ENCODE peak calls at places on chromosomes 3 and 15, in four cellular contexts. E is Panc1, M is breast epithelium, X is esophagus muscularis mucosa. K is an unnamed sample.

GRCh38 chr3:28109829-28110228 is 131.6 kb upstream of the CMC1 start:
- DNase-seq in M (no peak), X (no peak), E (no peak), K (no peak)

GRCh38 chr15:30059771-30060170 is 23.0 kb upstream of the GOLGA8J start:
- DNase-seq in X (no peak), M (no peak), E (no peak), K (no peak)

GRCh38 chr15:73326157-73326556 is 42.6 kb downstream of the HCN4 start:
- DNase-seq in E (no peak), X (no peak), M (no peak), K (peak; percentile 24)

GRCh38 chr3:42575137-42575741 is 6.5 kb downstream of the SEC22C start:
- DNase-seq in E (no peak), X (no peak), M (no peak), K (no peak)

GRCh38 chr15:64148168-64148567 is 3.4 kb upstream of the SNX22 start:
- DNase-seq in X (no peak), E (no peak), M (no peak), K (no peak)

GRCh38 chr3:169496402-169496801 is 167.1 kb downstream of the MECOM start:
- DNase-seq in E (no peak), M (no peak), X (no peak), K (no peak)

GRCh38 chr3:79067734-79068133 is 700.1 kb downstream of the ROBO1 start:
- DNase-seq in E (no peak), X (no peak), M (no peak), K (no peak)

GRCh38 chr3:117547956-117548550 is 838.5 kb downstream of the TUSC7 start:
- DNase-seq in X (no peak), E (no peak), M (no peak), K (no peak)

GRCh38 chr3:15581471-15582394 is 19.6 kb downstream of the HACL1 start:
- DNase-seq in X (no peak), E (no peak), M (no peak), K (no peak)

GRCh38 chr3:51280171-51280570 is 104.9 kb upstream of the MANF start:
- DNase-seq in M (no peak), X (no peak), E (no peak), K (no peak)

GRCh38 chr3:190360228-190360627 is 27.7 kb upstream of the CLDN16 start:
- DNase-seq in M (no peak), X (no peak), E (no peak), K (no peak)

GRCh38 chr3:133117342-133117741 is 79.2 kb downstream of the TMEM108 start:
- DNase-seq in E (no peak), X (no peak), M (no peak), K (no peak)

GRCh38 chr3:69745503-69745902 is 6.2 kb downstream of the MITF start:
- DNase-seq in E (no peak), X (no peak), M (no peak), K (no peak)

GRCh38 chr15:91975241-91975978 is 121.9 kb downstream of the SLCO3A1 start:
- DNase-seq in X (no peak), M (no peak), E (no peak), K (no peak)

GRCh38 chr3:18778094-18778493 is 353.0 kb upstream of the SATB1 start:
- DNase-seq in M (no peak), X (no peak), E (no peak), K (no peak)

GRCh38 chr3:9776896-9777694 is 7.3 kb upstream of the CAMK1 start:
- DNase-seq in X (no peak), E (no peak), M (no peak), K (peak; percentile 27)

GRCh38 chr3:37456270-37456708 is 281.9 kb upstream of the LRRFIP2 start:
- DNase-seq in M (peak; percentile 29), X (peak; percentile 94), E (no peak), K (no peak)

GRCh38 chr3:49869525-49870126 is at the start of gene CAMKV:
- DNase-seq in X (no peak), E (no peak), M (no peak), K (peak; percentile 81)

GRCh38 chr15:78229431-78230406 is 4.6 kb downstream of the ACSBG1 start:
- DNase-seq in E (no peak), X (no peak), M (no peak), K (peak; percentile 65)

GRCh38 chr3:36876181-36876936 is 68.5 kb downstream of the TRANK1 start:
- DNase-seq in E (no peak), M (no peak), X (no peak), K (no peak)

GRCh38 chr3:71752911-71753715 is 542 bp upstream of the GPR27 start:
- DNase-seq in M (no peak), X (no peak), E (no peak), K (no peak)

GRCh38 chr3:71064288-71064975 is 519.1 kb downstream of the FOXP1 start:
- DNase-seq in M (peak; percentile 46), X (no peak), E (no peak), K (peak; percentile 90)

GRCh38 chr3:12227833-12228232 is 61.0 kb upstream of the PPARG start:
- DNase-seq in M (no peak), E (no peak), X (no peak), K (no peak)

GRCh38 chr15:63860161-63860954 is 26.6 kb upstream of the HERC1 start:
- DNase-seq in E (no peak), M (no peak), X (no peak), K (peak; percentile 86)

GRCh38 chr3:186826978-186827857 is 15.3 kb upstream of the ADIPOQ start:
- DNase-seq in X (no peak), M (peak; percentile 54), E (no peak), K (peak; percentile 96)

GRCh38 chr3:113214227-113214626 is 2.9 kb downstream of the BOC start:
- DNase-seq in X (peak; percentile 68), M (no peak), E (no peak), K (no peak)

GRCh38 chr3:168714609-168715240 is 619.0 kb upstream of the GOLIM4 start:
- DNase-seq in E (no peak), X (no peak), M (no peak), K (no peak)

GRCh38 chr15:38721549-38721948 is 156.9 kb upstream of the RASGRP1 start:
- DNase-seq in X (no peak), E (no peak), M (no peak), K (no peak)

GRCh38 chr15:31828594-31828993 is 201.7 kb upstream of the CHRNA7 start:
- DNase-seq in E (no peak), X (no peak), M (no peak), K (no peak)

DNA sequence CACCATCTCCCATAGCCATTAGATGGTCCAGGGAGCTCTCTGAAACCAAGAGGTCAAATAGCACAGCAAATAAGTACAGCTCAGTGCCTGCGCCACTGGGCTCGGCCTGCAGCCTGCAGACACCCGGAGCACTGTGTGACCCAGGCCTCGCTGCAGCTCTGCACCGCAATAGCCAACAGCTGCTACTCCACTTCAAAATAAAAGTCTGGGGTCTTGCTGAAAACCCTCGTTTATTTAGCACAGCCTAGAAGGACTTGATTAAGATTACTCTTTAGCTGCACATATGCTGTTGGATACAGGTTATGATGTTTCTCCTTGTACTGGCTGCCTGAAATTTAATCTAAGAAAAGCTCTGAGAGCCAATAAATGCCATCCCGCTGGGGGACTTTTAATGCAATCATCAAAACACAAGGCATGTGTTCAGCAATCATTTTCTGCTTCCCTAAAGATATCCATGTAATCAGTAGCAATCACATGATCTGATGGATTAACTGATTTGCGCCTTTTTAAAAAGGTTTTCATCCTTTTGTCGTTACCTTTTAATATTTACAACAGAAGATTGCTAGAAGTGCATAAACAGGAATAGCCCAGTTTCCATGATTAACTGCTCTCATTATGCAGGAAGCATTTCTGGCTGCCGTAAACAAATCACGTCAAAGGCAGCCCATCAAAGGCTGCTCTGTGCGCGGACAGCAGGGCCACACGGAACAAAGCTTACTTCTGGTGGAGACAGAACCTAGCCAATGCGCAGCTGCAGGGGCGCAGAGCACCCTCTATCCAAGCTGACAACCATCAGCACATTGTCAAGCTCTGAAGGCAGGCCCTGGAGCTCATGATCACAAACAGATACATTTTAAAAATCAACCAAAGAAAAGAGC is 58.8 kb downstream of the CLASP2 start:
- DNase-seq in M (peak; percentile 36), X (no peak), E (no peak), K (peak; percentile 87)
- TF ChIP-seq POLR2AphosphoS5 in M (no peak), X (peak; percentile 59), E (no peak), K (peak; percentile 66)

GRCh38 chr3:119969759-119970158 is 124.5 kb downstream of the GSK3B start:
- DNase-seq in M (no peak), E (no peak), X (no peak), K (no peak)

GRCh38 chr3:119967353-119968006 is 126.8 kb downstream of the GSK3B start:
- DNase-seq in M (no peak), X (no peak), E (no peak), K (no peak)

GRCh38 chr3:119964294-119964693 is 130.0 kb downstream of the GSK3B start:
- DNase-seq in M (no peak), E (no peak), X (no peak), K (no peak)

GRCh38 chr3:119965692-119966091 is 128.6 kb downstream of the GSK3B start:
- DNase-seq in M (no peak), E (no peak), X (no peak), K (no peak)
- TF ChIP-seq CTCF in M (no peak), E (no peak), X (no peak), K (no peak)

GRCh38 chr3:10848261-10848660 is 32.2 kb downstream of the SLC6A11 start:
- DNase-seq in E (no peak), M (no peak), X (no peak), K (no peak)
- H3K4me1 ChIP-seq in E (no peaks in the 10 kb centered on the region), M (peaks cover 3% of the 10 kb centered on the region), X (no peaks in the 10 kb centered on the region), K (no peaks in the 10 kb centered on the region)

GRCh38 chr15:45642203-45642932 is 7.5 kb downstream of the SQOR start:
- DNase-seq in E (no peak), X (no peak), M (no peak), K (no peak)
- TF ChIP-seq POLR2AphosphoS5 in E (no peak), X (no peak), M (no peak), K (no peak)

GRCh38 chr15:71124937-71125755 is 9.9 kb downstream of the THSD4 start:
- DNase-seq in E (no peak), M (no peak), X (no peak), K (no peak)

GRCh38 chr15:71129660-71130059 is 14.4 kb downstream of the THSD4 start:
- DNase-seq in X (no peak), E (no peak), M (no peak), K (no peak)

GRCh38 chr15:71128939-71129562 is 13.8 kb downstream of the THSD4 start:
- DNase-seq in E (no peak), X (no peak), M (no peak), K (no peak)

GRCh38 chr15:71127083-71127482 is 11.8 kb downstream of the THSD4 start:
- DNase-seq in E (no peak), M (no peak), X (no peak), K (no peak)

GRCh38 chr15:71125831-71126453 is 10.7 kb downstream of the THSD4 start:
- DNase-seq in M (no peak), E (no peak), X (no peak), K (no peak)
- TF ChIP-seq CTCF in M (no peak), E (peak; percentile 75), X (no peak), K (no peak)

K was measured in spleen.